ENCODE peak calls at places on chromosomes 7 and 10, in seven cellular contexts. F is cardiac muscle cell, B is SJSA1, G is HCT116, J is A549, O is sigmoid colon, Y is dorsolateral prefrontal cortex. X is an unnamed sample.

GRCh38 chr7:27182861-27183681 is 2.0 kb downstream of the HOXA11 start:
- DNase-seq in F (no peak), B (peak), G (no peak), J (no peak), O (peak), Y (no peak), X (no peak)

GRCh38 chr7:65509368-65510186 is 135.9 kb downstream of the ZNF92 start:
- DNase-seq in F (peak), B (no peak), G (no peak), J (no peak), O (peak), Y (no peak), X (no peak)

GRCh38 chr7:100568936-100569844 is 4.5 kb downstream of the SAP25 start:
- DNase-seq in F (peak), B (peak), G (no peak), J (peak), O (peak), Y (peak), X (peak)

GRCh38 chr10:14779053-14779649 is 4.5 kb upstream of the FAM107B start:
- DNase-seq in F (no peak), B (no peak), G (no peak), J (peak), O (no peak), Y (no peak), X (no peak)

GRCh38 chr7:434891-435486 is 84.7 kb downstream of the PDGFA start:
- DNase-seq in F (no peak), B (peak), G (no peak), J (no peak), O (no peak), Y (no peak), X (no peak)

GRCh38 chr10:112435013-112435619 is 11.6 kb downstream of the ZDHHC6 start:
- DNase-seq in F (no peak), B (no peak), G (peak), J (peak), O (no peak), Y (no peak), X (no peak)

GRCh38 chr10:4651404-4652037 is 174.5 kb upstream of the AKR1E2 start:
- DNase-seq in F (no peak), B (no peak), G (no peak), J (no peak), O (no peak), Y (no peak), X (no peak)

GRCh38 chr7:133051066-133051465 is 30.8 kb downstream of the CHCHD3 start:
- DNase-seq in F (peak), B (no peak), G (no peak), J (peak), O (no peak), Y (no peak), X (no peak)

GRCh38 chr7:44184221-44184873 is 4.9 kb downstream of the GCK start:
- DNase-seq in F (no peak), B (peak), G (peak), J (peak), O (no peak), Y (no peak), X (no peak)

GRCh38 chr7:98051118-98051744 is 55.4 kb upstream of the LMTK2 start:
- DNase-seq in F (peak), B (peak), G (peak), J (no peak), O (no peak), Y (no peak), X (no peak)

GRCh38 chr7:135755351-135755753 is 6.7 kb upstream of the FAM180A start:
- DNase-seq in F (no peak), B (no peak), G (no peak), J (no peak), O (peak), Y (no peak), X (no peak)

GRCh38 chr7:115682507-115682906 is 348.1 kb downstream of the TFEC start:
- DNase-seq in F (no peak), B (no peak), G (no peak), J (no peak), O (no peak), Y (no peak), X (no peak)

GRCh38 chr7:159142204-159142603 is 2.5 kb downstream of the VIPR2 start:
- DNase-seq in F (no peak), B (no peak), G (no peak), J (no peak), O (no peak), Y (no peak), X (no peak)

GRCh38 chr7:128201067-128201689 is 39.9 kb upstream of the LEP start:
- DNase-seq in F (peak), B (peak), G (no peak), J (no peak), O (no peak), Y (no peak), X (no peak)

GRCh38 chr10:42960491-42961155 is 116.2 kb upstream of the RET start:
- DNase-seq in F (no peak), B (peak), G (peak), J (peak), O (peak), Y (no peak), X (no peak)

GRCh38 chr10:70673929-70674559 is 1.7 kb downstream of the ADAMTS14 start:
- DNase-seq in F (no peak), B (no peak), G (no peak), J (no peak), O (no peak), Y (no peak), X (no peak)
- H3K27ac ChIP-seq in F (no peak), B (no peak), G (peak), J (no peak), O (no peak), Y (no peak), X (peak)

DNA sequence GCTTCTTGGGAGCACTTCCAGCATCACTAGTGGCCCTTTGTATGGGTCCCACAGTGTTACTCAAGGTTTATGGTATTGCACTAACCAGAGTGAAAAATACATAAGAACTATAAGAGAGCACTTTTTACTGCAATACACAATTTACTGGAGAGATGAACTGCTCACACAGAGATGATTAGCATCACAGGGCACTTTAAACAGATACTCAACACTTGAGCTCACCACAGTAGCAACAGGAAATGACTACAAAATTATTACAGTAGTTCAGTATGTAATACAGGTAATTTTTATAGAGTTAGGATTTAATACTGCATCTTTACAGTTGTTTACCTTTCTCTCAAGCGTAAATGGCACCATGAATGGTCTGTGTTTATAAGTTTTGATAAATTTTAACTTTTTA is 68.2 kb upstream of the CDK1 start:
- DNase-seq in F (no peak), B (no peak), G (no peak), J (no peak), O (no peak), Y (no peak), X (no peak)
- H3K27ac ChIP-seq in F (no peak), B (no peak), G (no peak), J (no peak), O (no peak), Y (no peak), X (no peak)

GRCh38 chr7:39749717-39750116 is 126.3 kb downstream of the RALA start:
- DNase-seq in F (no peak), B (no peak), G (no peak), J (no peak), O (no peak), Y (no peak), X (no peak)

GRCh38 chr7:39750253-39750994 is 127.1 kb downstream of the RALA start:
- DNase-seq in F (no peak), B (no peak), G (no peak), J (no peak), O (no peak), Y (no peak), X (no peak)

GRCh38 chr7:39754326-39755120 is 131.2 kb downstream of the RALA start:
- DNase-seq in F (no peak), B (peak), G (no peak), J (no peak), O (no peak), Y (no peak), X (no peak)

GRCh38 chr7:39757604-39758003 is 134.2 kb downstream of the RALA start:
- DNase-seq in F (no peak), B (no peak), G (no peak), J (no peak), O (no peak), Y (no peak), X (no peak)

GRCh38 chr7:39753823-39754325 is 130.5 kb downstream of the RALA start:
- DNase-seq in F (no peak), B (no peak), G (no peak), J (no peak), O (no peak), Y (no peak), X (no peak)
- H3K27ac ChIP-seq in F (no peak), B (peak), G (no peak), J (peak), O (no peak), Y (no peak), X (no peak)

GRCh38 chr7:49774459-49775064 is 1.1 kb downstream of the VWC2 start:
- DNase-seq in F (peak), B (no peak), G (no peak), J (no peak), O (no peak), Y (no peak), X (no peak)
- H3K27ac ChIP-seq in F (no peak), B (no peak), G (no peak), J (no peak), O (no peak), Y (peak), X (no peak)

GRCh38 chr10:17151716-17152115 is 22.1 kb upstream of the CUBN start:
- DNase-seq in F (no peak), B (no peak), G (no peak), J (no peak), O (no peak), Y (no peak), X (no peak)
- H3K27ac ChIP-seq in F (no peak), B (no peak), G (no peak), J (no peak), O (no peak), Y (no peak), X (no peak)

DNA sequence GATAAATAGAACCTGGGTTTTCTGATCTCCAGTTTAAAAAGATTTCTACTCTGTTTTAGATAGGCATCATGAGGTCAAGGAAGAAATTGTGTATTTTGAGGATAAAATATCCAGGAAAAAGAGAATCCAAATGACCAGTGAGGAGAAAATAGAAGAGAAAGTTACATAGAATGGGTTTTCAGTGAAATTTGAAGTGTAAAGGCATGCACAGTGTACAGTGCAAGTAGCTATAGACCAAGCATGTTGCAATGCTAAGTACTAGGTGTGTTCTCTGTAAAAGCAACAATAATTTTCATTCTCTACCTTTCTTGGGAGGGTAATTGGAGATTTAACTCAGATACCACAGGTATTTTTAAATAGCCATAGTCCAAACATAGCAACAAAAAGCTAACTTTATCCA is 22.6 kb downstream of the CDK1 start:
- DNase-seq in F (no peak), B (no peak), G (no peak), J (no peak), O (no peak), Y (no peak), X (no peak)
- H3K27ac ChIP-seq in F (no peak), B (no peak), G (no peak), J (no peak), O (no peak), Y (no peak), X (no peak)

DNA sequence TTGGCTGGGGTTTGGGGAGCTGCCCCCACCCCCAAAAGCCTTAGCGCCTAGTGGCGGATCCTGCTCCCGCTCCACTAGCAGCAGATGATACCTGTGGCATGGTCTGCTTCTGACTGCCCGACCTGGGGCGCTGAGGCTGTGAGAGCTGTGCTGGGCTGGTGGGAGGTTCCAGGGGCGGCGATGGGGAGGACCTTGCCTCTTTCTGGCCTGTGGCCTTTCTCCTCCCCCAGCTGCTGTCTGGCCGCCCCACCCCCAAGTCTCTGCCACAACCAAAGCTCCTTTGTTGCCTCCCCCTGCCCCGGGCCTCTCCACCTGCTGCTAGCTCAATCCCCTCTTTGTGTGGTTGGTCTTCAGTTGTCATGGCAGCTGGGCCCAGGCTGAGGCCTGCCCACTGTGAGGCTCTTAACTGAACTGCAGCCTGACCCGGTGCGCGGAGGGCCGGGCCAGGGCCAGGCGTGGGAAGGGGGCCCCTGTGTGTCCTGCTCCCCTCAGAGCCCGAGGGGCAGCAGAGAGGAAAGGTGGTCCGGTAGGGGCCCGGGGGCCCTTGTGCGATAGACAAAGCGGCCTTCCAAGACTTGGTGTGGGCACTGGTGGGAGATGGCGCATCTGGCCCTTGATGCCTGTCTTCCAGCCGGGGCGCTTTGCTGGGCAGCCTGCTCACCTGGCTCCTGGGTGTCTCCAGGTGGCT is 4.7 kb downstream of the ZNF775 start:
- DNase-seq in F (peak), B (no peak), G (no peak), J (no peak), O (peak), Y (peak), X (peak)
- H3K27ac ChIP-seq in F (peak), B (no peak), G (no peak), J (no peak), O (peak), Y (peak), X (peak)

GRCh38 chr7:92631067-92631829 is 41.1 kb upstream of the FAM133B start:
- DNase-seq in F (no peak), B (no peak), G (no peak), J (no peak), O (no peak), Y (no peak), X (no peak)

GRCh38 chr7:92632791-92633190 is 42.6 kb upstream of the FAM133B start:
- DNase-seq in F (no peak), B (no peak), G (no peak), J (no peak), O (no peak), Y (no peak), X (no peak)

GRCh38 chr7:92633211-92633906 is 43.2 kb upstream of the FAM133B start:
- DNase-seq in F (no peak), B (peak), G (peak), J (peak), O (no peak), Y (no peak), X (no peak)

GRCh38 chr7:92629779-92630178 is 39.6 kb upstream of the FAM133B start:
- DNase-seq in F (no peak), B (no peak), G (no peak), J (no peak), O (no peak), Y (no peak), X (no peak)

DNA sequence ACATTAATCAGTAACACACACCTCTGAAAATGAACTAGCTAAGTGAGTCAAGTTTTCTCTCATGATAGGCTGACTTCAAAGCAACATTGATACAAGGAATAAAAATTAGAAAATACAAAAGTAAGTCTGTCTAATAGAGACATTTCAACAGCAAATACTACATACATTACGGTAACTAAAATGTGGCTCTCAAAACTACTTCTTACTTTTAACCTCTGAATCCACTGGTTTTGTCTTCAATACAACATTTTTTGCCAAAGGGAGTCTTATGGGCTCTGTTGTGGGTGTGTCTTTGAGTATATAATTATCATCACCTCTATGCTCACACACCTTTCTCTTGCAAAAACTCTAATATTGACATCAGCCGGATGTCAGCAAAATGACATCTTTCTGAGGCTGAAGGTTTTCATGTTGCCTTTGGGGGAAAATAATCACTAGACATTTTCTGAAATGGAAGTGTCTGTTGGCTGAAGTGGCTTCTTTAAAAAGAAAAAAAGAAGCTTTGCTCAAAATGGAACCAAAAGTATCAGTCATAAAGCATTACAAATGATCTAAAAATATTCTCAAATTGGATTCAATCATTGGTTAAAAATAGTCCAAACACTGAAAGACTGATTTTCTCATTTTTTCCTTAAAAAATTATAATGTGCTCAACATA is 41.8 kb upstream of the FAM133B start:
- DNase-seq in F (no peak), B (no peak), G (no peak), J (no peak), O (no peak), Y (no peak), X (no peak)
- H3K27ac ChIP-seq in F (peak), B (peak), G (no peak), J (peak), O (peak), Y (no peak), X (no peak)

DNA sequence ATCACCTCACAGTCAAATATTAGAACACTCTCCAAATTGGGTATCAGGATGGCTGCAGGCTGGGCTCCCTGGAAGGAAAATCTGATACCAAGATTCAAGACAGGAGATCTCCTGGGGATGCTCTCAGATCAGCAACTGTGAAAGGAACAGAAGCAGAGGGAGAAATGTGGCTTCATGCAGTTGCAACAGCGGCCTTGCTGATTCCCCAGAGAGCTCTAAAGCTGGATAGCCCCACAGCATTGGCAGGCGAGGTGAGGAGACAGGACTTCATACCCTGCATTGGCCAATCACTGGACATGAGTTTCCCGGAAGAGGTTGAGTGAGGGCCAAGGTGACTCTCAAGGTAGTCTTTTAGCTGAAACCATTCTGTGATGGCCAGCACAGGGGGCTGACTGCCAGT is 190.6 kb downstream of the PTPN20 start:
- DNase-seq in F (no peak), B (peak), G (no peak), J (no peak), O (no peak), Y (no peak), X (no peak)
- H3K27ac ChIP-seq in F (no peak), B (no peak), G (no peak), J (no peak), O (no peak), Y (no peak), X (no peak)

X was measured in substantia nigra.